ENCODE peak calls at places on chromosomes 2 and 18, in six cellular contexts. Y is mammary epithelial cell, N is choroid plexus epithelial cell, E is HFFc6, W is fibroblast of lung, I is AG04450. Q is an unnamed sample.

GRCh38 chr2:54952978-54953456 is 97.2 kb downstream of the RTN4 start:
- DNase-seq in Y (no peak), N (no peak), E (peak; percentile 66), W (no peak), I (no peak), Q (no peak)

GRCh38 chr2:173667415-173667814 is 297.8 kb downstream of the SP3 start:
- DNase-seq in Y (peak; percentile 60), N (peak; percentile 24), E (no peak), W (no peak), I (no peak), Q (no peak)

GRCh38 chr2:88692187-88692586 is 714 bp downstream of the RPIA start:
- DNase-seq in Y (no peak), N (peak; percentile 16), E (no peak), W (peak; percentile 2), I (no peak), Q (peak; percentile 28)

GRCh38 chr18:3722662-3723433 is 272.9 kb downstream of the TGIF1 start:
- DNase-seq in Y (no peak), N (no peak), E (no peak), W (peak; percentile 23), I (peak; percentile 86), Q (no peak)

GRCh38 chr2:217743980-217744761 is 258.6 kb downstream of the TNS1 start:
- DNase-seq in Y (no peak), N (no peak), E (no peak), W (no peak), I (no peak), Q (no peak)

GRCh38 chr2:226742346-226742745 is 57.3 kb downstream of the IRS1 start:
- DNase-seq in Y (no peak), N (peak; percentile 29), E (no peak), W (peak; percentile 58), I (no peak), Q (no peak)

GRCh38 chr2:208985644-208986043 is 438.2 kb upstream of the MAP2 start:
- DNase-seq in Y (no peak), N (no peak), E (no peak), W (no peak), I (no peak), Q (no peak)

GRCh38 chr2:168633200-168633599 is 169.2 kb upstream of the NOSTRIN start:
- DNase-seq in Y (no peak), N (peak; percentile 47), E (no peak), W (no peak), I (no peak), Q (no peak)

GRCh38 chr18:50695431-50696176 is 124.2 kb downstream of the MRO start:
- DNase-seq in Y (no peak), N (no peak), E (no peak), W (no peak), I (no peak), Q (no peak)

GRCh38 chr18:46759885-46760284 is 3.0 kb upstream of the ST8SIA5 start:
- DNase-seq in Y (no peak), N (no peak), E (no peak), W (no peak), I (no peak), Q (no peak)

GRCh38 chr2:203105996-203106395 is 91.3 kb downstream of the NBEAL1 start:
- DNase-seq in Y (no peak), N (no peak), E (no peak), W (peak; percentile 13), I (no peak), Q (no peak)

GRCh38 chr2:85551698-85552678 is 9.3 kb downstream of the GGCX start:
- DNase-seq in Y (peak; percentile 71), N (peak; percentile 85), E (peak; percentile 58), W (peak; percentile 49), I (no peak), Q (peak; percentile 87)

GRCh38 chr2:204505946-204506345 is 39.3 kb upstream of the PARD3B start:
- DNase-seq in Y (no peak), N (peak; percentile 35), E (peak; percentile 83), W (peak; percentile 88), I (no peak), Q (no peak)

DNA sequence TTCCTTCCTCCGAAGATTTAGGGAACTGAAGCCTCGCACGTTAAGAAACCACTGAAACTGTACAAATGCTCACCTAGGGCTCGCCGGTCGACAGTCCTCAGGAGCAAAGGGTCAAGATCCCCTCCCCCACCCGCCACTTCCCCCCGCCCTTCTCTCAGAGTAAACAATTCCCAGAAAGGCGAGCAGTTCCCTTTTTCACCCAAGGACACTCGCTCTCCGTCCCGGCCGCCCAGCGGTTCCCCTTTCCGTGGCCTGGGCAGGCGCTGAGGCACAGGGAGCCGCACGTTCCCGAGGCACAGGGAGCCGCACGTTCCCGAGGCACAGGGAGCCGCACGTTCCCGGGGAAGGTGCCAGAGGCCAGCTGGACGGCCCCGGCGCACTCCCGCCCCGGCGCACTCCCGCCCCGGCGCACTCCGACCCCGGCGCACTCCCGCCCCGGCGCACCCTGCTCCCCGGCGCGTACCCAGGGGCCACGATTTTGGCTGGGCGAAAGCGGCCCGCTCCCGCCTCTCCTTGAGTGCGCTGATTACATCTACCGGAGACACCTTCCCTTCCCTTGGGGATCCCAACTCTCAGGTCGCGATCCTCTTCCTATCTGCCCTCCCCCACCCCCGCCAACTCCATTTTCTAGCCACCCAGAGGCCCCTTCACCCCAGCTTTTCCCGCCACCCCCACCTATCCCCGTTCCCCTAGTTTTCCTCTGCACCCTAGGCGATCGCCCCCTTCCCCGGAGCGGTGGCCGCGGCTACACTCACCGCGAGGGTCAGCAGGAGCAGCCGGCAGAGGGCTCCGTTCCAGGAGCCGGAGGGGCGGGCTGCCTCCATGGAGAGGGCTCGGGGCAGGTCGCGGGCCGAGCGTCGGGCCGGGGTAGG is 837 bp downstream of the DSC2 start:
- DNase-seq in Y (peak; percentile 56), N (no peak), E (no peak), W (peak; percentile 23), I (no peak), Q (peak; percentile 80)
- TF ChIP-seq CTCF in Y (peak; percentile 33), N (no peak), E (no peak), W (no peak), I (no peak), Q (no peak)

DNA sequence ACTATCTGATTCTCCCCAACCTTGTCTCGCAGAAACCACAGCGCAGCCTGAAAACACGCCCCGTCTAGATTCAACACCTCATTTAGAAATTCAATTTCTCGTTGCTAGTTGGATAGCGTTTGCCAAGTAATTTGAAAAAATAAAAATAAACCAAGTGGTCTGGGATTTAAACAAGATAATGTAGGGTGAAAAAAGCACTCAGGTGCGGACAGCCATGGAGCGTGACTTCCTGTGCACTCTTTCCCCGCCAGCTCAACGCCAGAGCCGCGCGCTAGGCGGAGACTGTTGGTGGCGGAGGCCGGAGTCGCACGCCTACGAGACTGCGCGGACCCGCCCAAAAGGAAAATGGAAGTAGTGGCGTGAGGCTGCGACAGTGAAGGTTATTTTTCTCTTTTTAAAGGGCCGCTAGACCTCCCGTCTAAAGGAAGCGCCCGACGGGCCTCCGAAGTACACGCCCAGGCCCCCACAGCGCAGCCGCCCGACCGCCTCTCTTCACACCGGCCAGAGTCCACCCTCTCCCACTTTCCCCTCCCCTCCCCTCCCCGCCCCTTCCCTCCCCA is 584 bp upstream of the CCNT2 start:
- DNase-seq in Y (no peak), N (no peak), E (no peak), W (no peak), I (no peak), Q (peak; percentile 85)
- TF ChIP-seq CTCF in Y (peak; percentile 48), N (peak; percentile 41), E (peak; percentile 52), W (peak; percentile 35), I (peak; percentile 48), Q (no peak)

GRCh38 chr2:100870652-100871531 is 51.0 kb downstream of the NPAS2 start:
- DNase-seq in Y (no peak), N (no peak), E (no peak), W (no peak), I (no peak), Q (no peak)
- TF ChIP-seq CTCF in Y (peak; percentile 25), N (peak; percentile 47), E (peak; percentile 72), W (peak; percentile 13), I (peak; percentile 18), Q (no peak)

GRCh38 chr18:41396861-41397260 is 558.2 kb upstream of the PIK3C3 start:
- DNase-seq in Y (peak; percentile 45), N (no peak), E (no peak), W (no peak), I (no peak), Q (no peak)

GRCh38 chr18:41389936-41390667 is 564.9 kb upstream of the PIK3C3 start:
- DNase-seq in Y (no peak), N (no peak), E (no peak), W (no peak), I (no peak), Q (no peak)

GRCh38 chr18:41391616-41392610 is 563.1 kb upstream of the PIK3C3 start:
- DNase-seq in Y (peak; percentile 34), N (peak; percentile 78), E (peak; percentile 37), W (peak; percentile 73), I (peak; percentile 32), Q (peak; percentile 77)

GRCh38 chr18:41396211-41396610 is 558.8 kb upstream of the PIK3C3 start:
- DNase-seq in Y (no peak), N (no peak), E (no peak), W (no peak), I (no peak), Q (no peak)

DNA sequence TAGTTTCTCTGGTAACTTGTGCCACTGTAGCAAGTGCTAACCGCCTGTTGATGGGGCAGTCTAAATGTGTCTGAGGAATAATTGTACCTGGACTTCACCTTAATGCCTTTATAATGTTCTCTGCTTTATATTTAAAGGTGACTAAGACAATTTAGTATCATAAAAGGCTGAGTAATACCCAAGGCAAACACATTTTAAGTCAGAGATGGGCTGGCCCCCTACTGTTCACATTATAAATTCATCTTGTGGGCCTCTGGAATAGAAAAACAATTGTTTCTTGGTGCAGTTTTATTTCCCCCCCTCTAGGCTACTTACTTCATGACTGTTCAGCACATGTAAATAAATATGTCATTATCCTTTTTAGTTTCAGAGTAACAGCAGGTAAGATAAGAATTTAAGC is 559.3 kb upstream of the PIK3C3 start:
- DNase-seq in Y (peak; percentile 34), N (peak; percentile 27), E (no peak), W (peak; percentile 10), I (no peak), Q (no peak)
- TF ChIP-seq CTCF in Y (peak; percentile 14), N (peak; percentile 15), E (peak; percentile 31), W (peak; percentile 21), I (peak; percentile 37), Q (no peak)

GRCh38 chr2:200212862-200213425 is 93.5 kb upstream of the SPATS2L start:
- DNase-seq in Y (no peak), N (no peak), E (no peak), W (no peak), I (no peak), Q (no peak)

GRCh38 chr2:200208041-200208440 is 98.5 kb upstream of the SPATS2L start:
- DNase-seq in Y (no peak), N (no peak), E (no peak), W (no peak), I (no peak), Q (no peak)

GRCh38 chr2:200203381-200203827 is 103.1 kb upstream of the SPATS2L start:
- DNase-seq in Y (no peak), N (peak; percentile 23), E (no peak), W (peak; percentile 6), I (no peak), Q (no peak)

DNA sequence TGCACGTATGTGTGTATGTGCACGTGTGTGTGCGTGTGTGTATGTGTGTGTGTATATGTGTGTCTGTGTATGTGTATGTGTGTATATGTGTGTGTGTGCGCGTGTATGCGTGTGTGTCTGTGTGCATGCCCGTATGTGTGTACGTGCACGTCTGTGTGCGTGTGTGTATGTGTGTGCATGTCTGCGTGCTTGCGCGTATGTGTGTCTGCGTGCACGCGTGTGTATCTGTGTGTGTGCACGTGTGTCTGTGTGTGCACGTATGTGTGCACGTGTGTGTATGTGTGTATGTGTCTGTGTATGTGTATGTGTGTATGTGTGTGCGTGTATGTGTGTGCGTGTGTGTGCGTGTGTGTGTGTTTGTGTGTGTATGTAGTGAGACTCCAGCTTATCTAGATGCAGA is 97.5 kb upstream of the SPATS2L start:
- DNase-seq in Y (no peak), N (no peak), E (no peak), W (no peak), I (no peak), Q (no peak)
- TF ChIP-seq CTCF in Y (no peak), N (no peak), E (no peak), W (no peak), I (no peak), Q (no peak)

Q was measured in glutamatergic neuron.